ENCODE peak calls at places on chromosome 5, in nine cellular contexts. C is testis, W is heart left ventricle, M is body of pancreas, Z is H54, K is ovary, E is lower leg skin, A is adrenal gland, V is NB4. P is an unnamed sample.

GRCh38 chr5:167304834-167305469 is 986.5 kb upstream of the WWC1 start:
- DNase-seq in C (no peak), W (no peak), M (no peak), Z (no peak), K (no peak), E (no peak), A (no peak), V (no peak), P (no peak)

GRCh38 chr5:102955463-102955862 is 164.5 kb downstream of the GIN1 start:
- DNase-seq in C (no peak), W (no peak), M (no peak), Z (no peak), K (no peak), E (no peak), A (no peak), V (no peak), P (no peak)

GRCh38 chr5:42360641-42361320 is 62.5 kb upstream of the GHR start:
- DNase-seq in C (no peak), W (no peak), M (no peak), Z (no peak), K (no peak), E (no peak), A (no peak), V (no peak), P (no peak)

GRCh38 chr5:61590473-61590872 is 258.4 kb downstream of the ZSWIM6 start:
- DNase-seq in C (no peak), W (no peak), M (no peak), Z (no peak), K (no peak), E (no peak), A (no peak), V (no peak), P (no peak)

GRCh38 chr5:123844873-123845272 is 332.9 kb downstream of the CSNK1G3 start:
- DNase-seq in C (no peak), W (no peak), M (no peak), Z (no peak), K (no peak), E (no peak), A (no peak), V (no peak), P (no peak)

GRCh38 chr5:83322273-83322924 is 149.1 kb upstream of the VCAN start:
- DNase-seq in C (no peak), W (no peak), M (no peak), Z (no peak), K (no peak), E (no peak), A (no peak), V (no peak), P (no peak)

GRCh38 chr5:78638423-78638822 is 10.1 kb downstream of the LHFPL2 start:
- DNase-seq in C (peak), W (peak), M (peak), Z (peak), K (peak), E (peak), A (peak), V (no peak), P (no peak)

GRCh38 chr5:141879941-141880738 is 1.9 kb upstream of the PCDH1 start:
- DNase-seq in C (peak), W (no peak), M (no peak), Z (no peak), K (no peak), E (no peak), A (no peak), V (no peak), P (no peak)

GRCh38 chr5:135703026-135703550 is 124.3 kb upstream of the CXCL14 start:
- DNase-seq in C (no peak), W (no peak), M (no peak), Z (no peak), K (no peak), E (no peak), A (no peak), V (no peak), P (no peak)

GRCh38 chr5:56357426-56357825 is 124.3 kb upstream of the ANKRD55 start:
- DNase-seq in C (peak), W (no peak), M (no peak), Z (no peak), K (no peak), E (no peak), A (no peak), V (no peak), P (no peak)

GRCh38 chr5:96709152-96709821 is 47.1 kb downstream of the CAST start:
- DNase-seq in C (no peak), W (no peak), M (no peak), Z (no peak), K (no peak), E (no peak), A (peak), V (no peak), P (peak)

GRCh38 chr5:78727786-78728761 is 79.5 kb upstream of the LHFPL2 start:
- DNase-seq in C (no peak), W (no peak), M (no peak), Z (no peak), K (no peak), E (no peak), A (no peak), V (no peak), P (no peak)

GRCh38 chr5:112642885-112643284 is 94.8 kb upstream of the APC start:
- DNase-seq in C (no peak), W (no peak), M (no peak), Z (no peak), K (no peak), E (no peak), A (no peak), V (no peak), P (no peak)

GRCh38 chr5:39138182-39138487 is 63.9 kb upstream of the RICTOR start:
- DNase-seq in C (no peak), W (no peak), M (no peak), Z (no peak), K (no peak), E (no peak), A (no peak), V (no peak), P (no peak)

GRCh38 chr5:75017971-75018370 is 34.4 kb downstream of the GCNT4 start:
- DNase-seq in C (no peak), W (no peak), M (no peak), Z (no peak), K (no peak), E (no peak), A (no peak), V (no peak), P (no peak)

GRCh38 chr5:169808118-169808581 is 171.1 kb downstream of the DOCK2 start:
- DNase-seq in C (no peak), W (no peak), M (no peak), Z (no peak), K (no peak), E (no peak), A (no peak), V (peak), P (no peak)

GRCh38 chr5:98813755-98814154 is 40.3 kb downstream of the RGMB start:
- DNase-seq in C (no peak), W (no peak), M (no peak), Z (no peak), K (no peak), E (no peak), A (no peak), V (no peak), P (no peak)

GRCh38 chr5:81856948-81857928 is 106.3 kb upstream of the SSBP2 start:
- DNase-seq in C (peak), W (peak), M (peak), Z (no peak), K (peak), E (peak), A (peak), V (peak), P (peak)

GRCh38 chr5:148125641-148126040 is 42.7 kb upstream of the SPINK14 start:
- DNase-seq in C (no peak), W (no peak), M (no peak), Z (no peak), K (no peak), E (no peak), A (no peak), V (peak), P (no peak)

GRCh38 chr5:52989781-52990530 is 804 bp downstream of the ITGA2 start:
- DNase-seq in C (peak), W (peak), M (peak), Z (peak), K (peak), E (peak), A (peak), V (no peak), P (no peak)

GRCh38 chr5:52990531-52990925 is 1.4 kb downstream of the ITGA2 start:
- DNase-seq in C (no peak), W (no peak), M (no peak), Z (no peak), K (no peak), E (no peak), A (no peak), V (no peak), P (no peak)

GRCh38 chr5:52988335-52989024 is 672 bp upstream of the ITGA2 start:
- DNase-seq in C (no peak), W (no peak), M (no peak), Z (peak), K (no peak), E (no peak), A (no peak), V (no peak), P (no peak)

GRCh38 chr5:52987711-52988329 is 1.3 kb upstream of the ITGA2 start:
- DNase-seq in C (no peak), W (no peak), M (no peak), Z (no peak), K (no peak), E (no peak), A (no peak), V (no peak), P (no peak)

DNA sequence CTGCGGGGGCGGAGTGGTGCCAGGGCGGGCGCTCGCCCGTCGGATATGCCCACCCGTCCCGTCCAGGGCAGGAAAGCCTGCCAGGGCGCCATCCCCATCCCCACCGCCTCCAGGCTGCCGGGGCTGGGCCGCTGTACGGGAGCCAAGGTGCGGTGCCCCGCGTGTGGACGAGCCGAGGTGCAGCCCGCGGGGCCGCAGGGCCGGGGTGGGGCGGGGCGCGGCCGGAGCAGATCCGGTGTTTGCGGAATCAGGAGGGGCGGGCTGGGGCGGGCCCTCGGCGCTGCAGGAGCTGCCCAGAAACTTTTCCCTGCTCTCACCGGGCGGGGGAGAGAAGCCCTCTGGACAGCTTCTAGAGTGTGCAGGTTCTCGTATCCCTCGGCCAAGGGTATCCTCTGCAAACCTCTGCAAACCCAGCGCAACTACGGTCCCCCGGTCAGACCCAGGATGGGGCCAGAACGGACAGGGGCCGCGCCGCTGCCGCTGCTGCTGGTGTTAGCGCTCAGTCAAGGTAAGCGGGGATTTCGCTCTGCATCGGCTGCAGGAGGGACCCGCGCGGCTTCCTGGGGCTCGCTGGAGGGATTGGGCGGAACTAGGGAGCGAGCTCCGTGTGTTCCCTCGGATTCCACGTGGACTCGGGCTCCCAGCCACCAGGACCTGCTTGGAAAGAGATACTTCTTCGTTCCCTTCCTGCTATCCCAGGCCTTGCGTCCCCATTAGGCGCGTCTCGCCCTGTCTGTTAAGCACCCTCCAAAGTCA is at the start of gene ITGA2:
- DNase-seq in C (peak), W (peak), M (peak), Z (peak), K (peak), E (peak), A (peak), V (peak), P (no peak)
- TF ChIP-seq POLR2A in C (no peak), W (no peak), M (no peak), Z (no peak), K (no peak), E (no peak), A (peak), V (no peak), P (no peak)

GRCh38 chr5:171405615-171406014 is 13.8 kb upstream of the FGF18 start:
- DNase-seq in C (no peak), W (no peak), M (no peak), Z (no peak), K (no peak), E (no peak), A (no peak), V (peak), P (peak)

GRCh38 chr5:171412186-171412585 is 7.3 kb upstream of the FGF18 start:
- DNase-seq in C (no peak), W (no peak), M (no peak), Z (no peak), K (no peak), E (no peak), A (no peak), V (no peak), P (no peak)

GRCh38 chr5:171413153-171413910 is 6.1 kb upstream of the FGF18 start:
- DNase-seq in C (no peak), W (no peak), M (no peak), Z (no peak), K (no peak), E (no peak), A (no peak), V (peak), P (no peak)

GRCh38 chr5:171407234-171407633 is 12.2 kb upstream of the FGF18 start:
- DNase-seq in C (no peak), W (no peak), M (no peak), Z (no peak), K (no peak), E (no peak), A (no peak), V (no peak), P (no peak)

GRCh38 chr5:171409164-171410136 is 10.0 kb upstream of the FGF18 start:
- DNase-seq in C (no peak), W (no peak), M (no peak), Z (no peak), K (no peak), E (no peak), A (no peak), V (no peak), P (peak)
- TF ChIP-seq POLR2A in C (no peak), W (no peak), M (no peak), Z (no peak), K (no peak), E (no peak), A (no peak), V (no peak), P (no peak)

GRCh38 chr5:160475864-160476438 is 54.3 kb downstream of the PTTG1 start:
- DNase-seq in C (no peak), W (no peak), M (no peak), Z (no peak), K (no peak), E (no peak), A (no peak), V (no peak), P (no peak)

GRCh38 chr5:160471761-160472160 is 50.1 kb downstream of the PTTG1 start:
- DNase-seq in C (no peak), W (no peak), M (no peak), Z (no peak), K (no peak), E (no peak), A (no peak), V (peak), P (no peak)

GRCh38 chr5:160472482-160472881 is 50.8 kb downstream of the PTTG1 start:
- DNase-seq in C (no peak), W (no peak), M (no peak), Z (no peak), K (no peak), E (no peak), A (no peak), V (no peak), P (no peak)

GRCh38 chr5:160470437-160471341 is 49.0 kb downstream of the PTTG1 start:
- DNase-seq in C (peak), W (no peak), M (no peak), Z (no peak), K (no peak), E (peak), A (no peak), V (peak), P (peak)

GRCh38 chr5:160473736-160474483 is 52.3 kb downstream of the PTTG1 start:
- DNase-seq in C (no peak), W (no peak), M (no peak), Z (no peak), K (no peak), E (no peak), A (no peak), V (no peak), P (no peak)
- TF ChIP-seq POLR2A in C (no peak), W (no peak), M (no peak), Z (no peak), K (no peak), E (no peak), A (no peak), V (no peak), P (no peak)

DNA sequence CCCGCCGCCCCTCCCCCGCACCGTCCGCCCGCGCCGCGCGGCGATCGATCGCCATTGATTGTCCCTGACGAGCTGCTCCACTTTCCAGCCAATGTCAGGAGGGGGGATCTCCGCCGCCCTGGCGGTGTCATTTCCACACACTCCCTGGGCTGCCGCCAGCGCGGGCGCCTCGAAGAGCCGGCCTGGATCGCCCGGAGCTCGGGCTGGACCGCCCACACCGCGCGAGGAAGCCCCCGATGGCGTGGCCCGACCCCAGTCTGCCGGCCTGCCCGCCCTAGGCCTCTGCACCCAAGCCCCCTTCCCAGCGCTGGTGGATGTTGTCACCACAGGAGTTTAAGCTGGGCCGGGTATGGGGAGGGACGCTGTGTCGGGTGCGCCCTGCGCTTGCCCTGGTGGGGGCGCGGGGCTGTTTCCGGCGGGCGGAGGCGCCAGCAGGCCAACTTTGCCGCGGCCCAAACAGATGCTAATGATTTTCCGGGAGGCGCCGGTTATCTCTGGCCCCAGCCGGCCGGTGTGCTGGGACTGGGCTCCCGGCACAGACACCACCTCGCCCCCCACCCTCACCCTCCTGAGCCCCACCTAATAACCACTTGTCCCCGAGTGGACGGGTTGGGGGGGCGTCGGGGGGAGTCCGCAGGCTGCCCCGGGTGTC is 10.6 kb upstream of the CXXC5 start:
- DNase-seq in C (peak), W (peak), M (peak), Z (peak), K (peak), E (no peak), A (peak), V (peak), P (peak)
- TF ChIP-seq POLR2A in C (no peak), W (no peak), M (peak), Z (peak), K (peak), E (no peak), A (no peak), V (no peak), P (peak)

GRCh38 chr5:36152324-36153298 is 700 bp downstream of the SKP2 start:
- DNase-seq in C (no peak), W (no peak), M (no peak), Z (no peak), K (peak), E (no peak), A (no peak), V (peak), P (peak)

GRCh38 chr5:36153727-36154126 is 1.8 kb downstream of the SKP2 start:
- DNase-seq in C (no peak), W (no peak), M (no peak), Z (no peak), K (no peak), E (no peak), A (no peak), V (no peak), P (no peak)

GRCh38 chr5:36153299-36153677 is 1.4 kb downstream of the SKP2 start:
- DNase-seq in C (no peak), W (no peak), M (no peak), Z (no peak), K (no peak), E (no peak), A (no peak), V (no peak), P (no peak)

GRCh38 chr5:36151434-36152323 is at the start of the genes LMBRD2 and SKP2:
- DNase-seq in C (peak), W (peak), M (peak), Z (peak), K (peak), E (peak), A (peak), V (peak), P (peak)

DNA sequence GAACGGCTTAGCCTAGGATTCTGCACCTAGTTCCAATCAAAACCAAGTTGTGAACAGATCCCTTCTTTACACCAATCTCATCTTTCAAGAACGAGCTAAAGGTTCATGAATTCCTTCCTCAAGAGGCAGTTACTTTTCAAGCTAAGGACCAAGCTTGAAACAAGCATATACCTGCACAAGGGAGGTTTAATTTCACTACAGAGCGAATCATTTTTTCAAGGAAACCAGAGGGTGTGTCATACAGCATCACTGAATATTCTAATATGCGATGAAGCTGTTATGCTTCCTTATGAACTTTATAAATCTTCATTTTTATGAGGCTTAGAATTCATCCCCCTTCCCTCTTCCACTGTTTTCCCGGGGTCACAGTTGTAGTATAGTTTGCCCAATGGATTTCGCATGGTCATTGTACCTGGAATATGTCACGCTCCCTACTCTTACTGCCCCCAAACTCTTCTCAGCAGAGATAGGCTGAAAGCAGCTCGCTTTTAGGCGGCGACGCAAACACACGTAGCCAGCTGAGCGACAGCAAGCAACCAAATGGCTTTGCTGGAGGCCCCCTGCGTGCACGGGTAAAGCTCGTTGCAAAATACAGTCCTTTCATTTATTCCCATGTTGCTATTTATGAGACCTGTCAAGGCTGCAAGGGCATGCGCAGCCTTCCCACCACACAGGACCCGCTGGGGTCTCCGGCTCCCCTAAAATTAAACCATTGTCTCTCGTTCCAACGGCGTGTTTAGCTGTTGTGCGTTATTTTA is 832 bp downstream of the LMBRD2 start:
- DNase-seq in C (peak), W (no peak), M (peak), Z (peak), K (peak), E (no peak), A (peak), V (peak), P (peak)
- TF ChIP-seq POLR2A in C (no peak), W (no peak), M (no peak), Z (no peak), K (no peak), E (no peak), A (peak), V (peak), P (peak)